ENCODE peak calls at places on chromosomes 13 and 19, in nine cellular contexts. N is fibroblast of lung; P is AG04450; F is effector memory CD4-positive, alpha-beta T cell; D is cardiac muscle cell; K is aorta; T is heart right ventricle; S is breast epithelium; C is CD8-positive, alpha-beta memory T cell. Q is an unnamed sample. For H3K27me3, the result is how much of the 10 kb centered on the place peaks cover.

GRCh38 chr19:33947565-33947964 is 150.9 kb downstream of the KCTD15 start:
- DNase-seq in N (no peak), P (no peak), F (no peak), D (no peak), K (no peak), T (no peak), S (no peak), C (no peak), Q (peak)

GRCh38 chr19:5326545-5326944 is 14.1 kb downstream of the PTPRS start:
- DNase-seq in N (no peak), P (no peak), F (no peak), D (no peak), K (no peak), T (no peak), S (no peak), C (no peak), Q (no peak)

GRCh38 chr19:17249887-17250548 is 4.3 kb upstream of the NR2F6 start:
- DNase-seq in N (no peak), P (no peak), F (no peak), D (no peak), K (no peak), T (no peak), S (no peak), C (no peak), Q (no peak)

GRCh38 chr13:51643114-51643881 is 59.0 kb downstream of the WDFY2 start:
- DNase-seq in N (peak), P (peak), F (no peak), D (no peak), K (no peak), T (no peak), S (no peak), C (no peak), Q (peak)

GRCh38 chr19:16828990-16829821 is at the start of gene SIN3B:
- DNase-seq in N (peak), P (peak), F (peak), D (peak), K (peak), T (peak), S (peak), C (peak), Q (peak)

GRCh38 chr19:54462072-54462712 is 1.4 kb downstream of the LENG9 start:
- DNase-seq in N (no peak), P (no peak), F (no peak), D (no peak), K (peak), T (no peak), S (no peak), C (peak), Q (no peak)

GRCh38 chr19:5588906-5589676 is 21.3 kb upstream of the TINCR start:
- DNase-seq in N (no peak), P (no peak), F (no peak), D (no peak), K (peak), T (no peak), S (no peak), C (no peak), Q (no peak)

GRCh38 chr13:30569901-30570576 is 47.7 kb upstream of the USPL1 start:
- DNase-seq in N (peak), P (peak), F (no peak), D (no peak), K (peak), T (no peak), S (no peak), C (no peak), Q (peak)

GRCh38 chr13:52012512-52012836 is 276 bp downstream of the ALG11 start:
- DNase-seq in N (no peak), P (no peak), F (no peak), D (no peak), K (no peak), T (no peak), S (no peak), C (no peak), Q (no peak)

GRCh38 chr19:27972291-27973040 is 1240.5 kb downstream of the UQCRFS1 start:
- DNase-seq in N (no peak), P (no peak), F (no peak), D (no peak), K (no peak), T (no peak), S (no peak), C (no peak), Q (peak)

GRCh38 chr13:111175948-111176347 is 60.8 kb downstream of the ARHGEF7 start:
- DNase-seq in N (no peak), P (no peak), F (no peak), D (no peak), K (no peak), T (no peak), S (no peak), C (no peak), Q (no peak)

GRCh38 chr13:83546476-83546875 is 335.8 kb downstream of the SLITRK1 start:
- DNase-seq in N (no peak), P (no peak), F (no peak), D (no peak), K (no peak), T (no peak), S (no peak), C (no peak), Q (peak)

GRCh38 chr13:108508263-108508662 is 121.1 kb upstream of the MYO16 start:
- DNase-seq in N (peak), P (no peak), F (no peak), D (peak), K (no peak), T (no peak), S (no peak), C (no peak), Q (peak)

GRCh38 chr13:20161951-20162300 is 1.1 kb upstream of the GJA3 start:
- DNase-seq in N (no peak), P (no peak), F (no peak), D (no peak), K (no peak), T (no peak), S (no peak), C (no peak), Q (no peak)
- H3K27me3 ChIP-seq in N (under half), P (under half), F (under half), D (under half), K (under half), T (half or more), S (under half), C (under half), Q (under half)

DNA sequence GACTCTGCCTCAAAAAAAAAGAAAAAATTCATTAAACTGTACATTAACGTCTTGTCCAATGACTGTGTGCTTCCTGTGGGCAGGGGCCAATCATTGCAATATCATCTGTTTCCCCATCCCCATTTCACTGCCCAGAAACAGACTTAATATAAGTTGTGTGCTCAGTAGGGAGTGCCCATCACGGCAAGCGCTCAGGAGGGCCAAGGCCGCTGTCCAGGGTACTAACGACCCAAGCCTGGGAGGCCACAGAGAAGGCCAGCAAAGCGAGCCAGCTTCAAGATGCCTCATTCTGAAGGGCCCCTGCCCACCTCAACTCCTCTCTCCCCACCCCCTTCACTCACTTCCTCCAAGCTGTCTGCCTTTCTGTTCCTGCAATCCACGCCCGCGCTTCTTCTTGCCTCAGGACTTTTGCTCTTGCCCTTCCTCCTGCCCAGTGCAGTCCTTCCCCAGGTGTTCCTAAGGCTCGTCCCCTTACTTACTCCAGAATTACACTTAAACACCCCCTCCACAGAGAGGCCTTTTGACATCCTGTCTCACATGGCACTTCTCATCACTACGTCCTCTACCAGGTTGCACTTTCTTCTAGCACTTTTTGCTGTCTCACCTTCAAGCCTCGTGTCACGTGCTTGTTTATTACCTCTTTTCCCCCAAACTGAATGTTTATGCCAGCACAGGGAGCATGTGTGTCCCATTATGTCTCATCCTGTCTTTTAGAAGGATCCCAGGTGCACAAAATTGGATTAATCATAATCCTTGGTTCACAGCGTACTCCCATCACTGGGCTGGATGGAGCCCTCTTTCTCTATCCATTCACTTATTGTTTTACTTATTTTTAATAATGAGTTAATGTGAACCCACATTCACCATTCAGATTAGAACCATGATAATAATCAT is 11.3 kb upstream of the POU2F2 start:
- DNase-seq in N (peak), P (no peak), F (no peak), D (peak), K (no peak), T (no peak), S (no peak), C (no peak), Q (peak)
- H3K27me3 ChIP-seq in N (under half), P (under half), F (under half), D (under half), K (under half), T (under half), S (under half), C (under half), Q (under half)

GRCh38 chr13:114164027-114164426 is 15.0 kb upstream of the CFAP97D2 start:
- DNase-seq in N (no peak), P (no peak), F (no peak), D (no peak), K (no peak), T (no peak), S (no peak), C (no peak), Q (no peak)

GRCh38 chr13:114164681-114165429 is 14.2 kb upstream of the CFAP97D2 start:
- DNase-seq in N (no peak), P (no peak), F (no peak), D (no peak), K (no peak), T (no peak), S (no peak), C (no peak), Q (no peak)

GRCh38 chr13:114161028-114161556 is 18.0 kb upstream of the CFAP97D2 start:
- DNase-seq in N (no peak), P (no peak), F (no peak), D (no peak), K (no peak), T (no peak), S (no peak), C (no peak), Q (no peak)

GRCh38 chr13:114162533-114162922 is 16.5 kb upstream of the CFAP97D2 start:
- DNase-seq in N (no peak), P (no peak), F (no peak), D (no peak), K (no peak), T (no peak), S (no peak), C (no peak), Q (no peak)

DNA sequence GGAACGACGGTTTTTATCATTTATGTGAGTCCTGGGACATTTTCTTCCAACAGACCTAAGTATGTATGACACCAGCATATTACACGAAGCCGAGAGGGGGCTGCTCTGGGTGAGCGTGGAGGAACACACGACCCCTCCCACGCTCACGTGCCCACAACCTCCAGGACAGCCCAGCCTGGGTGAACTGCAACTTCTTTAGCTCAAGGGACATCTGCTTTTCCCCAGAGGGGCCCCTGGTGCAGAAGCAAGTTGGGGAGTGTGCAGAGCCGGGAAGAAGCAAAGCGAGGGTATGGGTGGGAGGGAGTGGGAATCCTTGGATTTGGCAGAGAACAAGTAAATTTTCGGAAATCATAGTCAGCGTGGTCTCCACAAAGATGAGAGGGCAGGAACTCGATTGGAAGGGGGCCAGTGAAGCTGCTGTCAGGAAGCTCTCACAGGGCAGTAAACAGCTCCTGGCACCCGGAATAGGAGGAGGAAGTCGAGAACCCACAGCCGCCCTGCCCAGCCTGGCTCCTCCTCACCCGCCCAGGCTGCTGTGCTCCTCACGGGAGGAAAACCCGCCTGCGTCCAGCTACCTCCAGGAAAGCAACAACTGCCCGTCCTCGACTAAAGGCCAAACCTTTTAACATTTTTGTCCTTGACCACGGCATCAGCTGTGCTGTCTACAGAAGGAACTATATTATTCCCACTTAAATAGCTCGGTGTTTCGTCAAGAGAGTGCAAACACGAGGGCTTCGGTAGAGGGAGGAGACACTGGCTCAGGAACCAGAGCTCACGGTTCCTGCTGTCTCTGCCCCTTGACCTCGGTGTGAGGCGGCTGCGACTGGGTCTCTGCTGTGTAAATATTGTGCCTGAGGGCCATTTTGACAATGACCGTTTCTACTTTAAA is 17.2 kb upstream of the CFAP97D2 start:
- DNase-seq in N (peak), P (no peak), F (no peak), D (no peak), K (peak), T (no peak), S (no peak), C (no peak), Q (no peak)
- H3K27me3 ChIP-seq in N (under half), P (under half), F (under half), D (under half), K (under half), T (under half), S (under half), C (under half), Q (half or more)

GRCh38 chr19:1001538-1002166 is 1.4 kb downstream of the GRIN3B start:
- DNase-seq in N (no peak), P (no peak), F (peak), D (peak), K (no peak), T (peak), S (no peak), C (peak), Q (peak)
- H3K27me3 ChIP-seq in N (under half), P (under half), F (under half), D (under half), K (under half), T (half or more), S (under half), C (under half), Q (under half)

Q was measured in adipocyte.